ENCODE peak calls at places on chromosomes 3 and 15, in four cellular contexts. U is K562, M is IMR-90, E is HepG2. Z is an unnamed sample.

GRCh38 chr15:90008607-90009006 is 7.5 kb downstream of the ZNF710 start:
- DNase-seq in U (no peak), M (no peak), E (no peak), Z (no peak)

GRCh38 chr3:114444216-114444615 is 150.4 kb downstream of the TIGIT start:
- DNase-seq in U (no peak), M (no peak), E (no peak), Z (no peak)

GRCh38 chr3:172461530-172462138 is 13.4 kb upstream of the GHSR start:
- DNase-seq in U (peak; percentile 48), M (peak; percentile 10), E (peak; percentile 34), Z (peak; percentile 43)

GRCh38 chr3:124329723-124330122 is 337.8 kb upstream of the ROPN1 start:
- DNase-seq in U (no peak), M (no peak), E (no peak), Z (no peak)

GRCh38 chr3:159178209-159178897 is 376.5 kb downstream of the MFSD1 start:
- DNase-seq in U (no peak), M (no peak), E (no peak), Z (no peak)

GRCh38 chr3:64627042-64627441 is 60.8 kb downstream of the ADAMTS9 start:
- DNase-seq in U (no peak), M (no peak), E (no peak), Z (no peak)

GRCh38 chr3:179286331-179286730 is 35.4 kb upstream of the KCNMB3 start:
- DNase-seq in U (no peak), M (no peak), E (no peak), Z (no peak)

GRCh38 chr3:8903191-8903590 is 60.1 kb downstream of the RAD18 start:
- DNase-seq in U (no peak), M (peak; percentile 55), E (no peak), Z (no peak)

GRCh38 chr15:38490231-38490630 is 36.3 kb downstream of the FAM98B start:
- DNase-seq in U (no peak), M (peak; percentile 87), E (no peak), Z (no peak)

GRCh38 chr15:66043264-66043663 is 174.0 kb downstream of the RAB11A start:
- DNase-seq in U (no peak), M (no peak), E (peak; percentile 65), Z (no peak)

GRCh38 chr15:90871097-90871715 is 2.8 kb downstream of the FURIN start:
- DNase-seq in U (peak; percentile 68), M (no peak), E (no peak), Z (no peak)

GRCh38 chr3:133573629-133574194 is at the start of gene CDV3:
- DNase-seq in U (peak; percentile 63), M (no peak), E (no peak), Z (no peak)

GRCh38 chr3:133573054-133573628 is 345 bp upstream of the CDV3 start:
- DNase-seq in U (peak; percentile 81), M (peak; percentile 100), E (peak; percentile 99), Z (peak; percentile 74)

GRCh38 chr3:133570937-133571320 is 2.6 kb upstream of the CDV3 start:
- DNase-seq in U (no peak), M (peak; percentile 34), E (no peak), Z (no peak)

GRCh38 chr3:133574260-133574881 is 885 bp downstream of the CDV3 start:
- DNase-seq in U (peak; percentile 66), M (peak; percentile 80), E (peak; percentile 44), Z (peak; percentile 39)

GRCh38 chr3:133572158-133573053 is 1.1 kb upstream of the CDV3 start:
- DNase-seq in U (no peak), M (peak; percentile 53), E (no peak), Z (no peak)
- TF ChIP-seq MAZ in U (no peak), M (no peak), E (no peak), Z (no peak)

GRCh38 chr3:2218826-2219225 is 120.2 kb downstream of the CNTN4 start:
- DNase-seq in U (no peak), M (no peak), E (no peak), Z (no peak)
- TF ChIP-seq MAZ in U (no peak), M (no peak), E (no peak), Z (no peak)

GRCh38 chr15:78565097-78565950 is at the start of gene CHRNA5:
- DNase-seq in U (peak; percentile 93), M (peak; percentile 66), E (peak; percentile 75), Z (peak; percentile 94)
- TF ChIP-seq MAZ in U (peak; percentile 54), M (no peak), E (no peak), Z (no peak)

GRCh38 chr3:80017369-80017768 is 249.6 kb upstream of the ROBO1 start:
- DNase-seq in U (no peak), M (no peak), E (no peak), Z (no peak)

GRCh38 chr3:80010021-80010420 is 242.2 kb upstream of the ROBO1 start:
- DNase-seq in U (no peak), M (no peak), E (no peak), Z (no peak)

GRCh38 chr3:80018375-80018774 is 250.6 kb upstream of the ROBO1 start:
- DNase-seq in U (no peak), M (no peak), E (no peak), Z (no peak)

DNA sequence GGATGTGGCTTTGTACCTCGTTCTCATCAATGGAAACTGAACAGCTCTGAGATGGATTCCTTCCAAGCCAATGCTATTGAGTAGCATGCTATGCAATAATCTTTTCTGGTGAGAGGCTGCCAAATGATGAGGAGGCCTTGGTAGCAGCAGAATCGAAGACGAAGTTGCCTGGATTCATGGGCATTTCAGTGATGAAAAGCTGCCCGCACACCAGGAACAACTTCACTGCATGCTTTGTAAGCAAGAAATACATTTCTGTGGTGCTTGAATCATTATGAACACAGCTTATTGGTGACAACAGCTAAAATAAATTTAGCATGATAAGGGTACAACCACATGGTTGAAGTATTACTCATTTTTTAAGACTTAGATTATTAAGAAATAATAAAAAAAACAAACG is 246.8 kb upstream of the ROBO1 start:
- DNase-seq in U (no peak), M (no peak), E (no peak), Z (no peak)
- TF ChIP-seq MAZ in U (no peak), M (no peak), E (no peak), Z (no peak)

DNA sequence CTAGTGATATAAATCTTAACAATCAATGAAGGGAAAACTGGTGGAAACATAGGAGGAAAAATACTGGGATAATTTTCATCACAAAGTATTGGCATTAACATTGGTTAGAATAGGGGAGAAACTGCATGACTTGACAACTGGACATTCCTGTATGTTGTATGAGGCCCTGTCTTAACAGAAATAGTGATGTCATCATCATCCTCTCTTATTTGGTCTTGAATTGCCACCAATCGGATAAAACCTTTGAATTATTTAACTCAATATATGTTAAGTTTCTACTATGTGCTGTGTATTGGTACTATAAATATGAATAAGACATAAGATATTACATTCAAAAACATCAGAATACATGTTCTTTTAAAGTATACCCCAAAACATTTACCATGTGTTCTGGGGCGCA is 130.1 kb upstream of the CCDC54 start:
- DNase-seq in U (no peak), M (no peak), E (no peak), Z (no peak)
- TF ChIP-seq MAZ in U (no peak), M (no peak), E (no peak), Z (no peak)

GRCh38 chr3:4739289-4740236 is 239.7 kb upstream of the BHLHE40 start:
- DNase-seq in U (peak; percentile 35), M (no peak), E (no peak), Z (no peak)
- TF ChIP-seq MAZ in U (peak; percentile 77), M (no peak), E (no peak), Z (no peak)

GRCh38 chr3:46659285-46659684 is 34.2 kb downstream of the ALS2CL start:
- DNase-seq in U (peak; percentile 6), M (no peak), E (no peak), Z (no peak)
- TF ChIP-seq MAZ in U (no peak), M (no peak), E (no peak), Z (no peak)

DNA sequence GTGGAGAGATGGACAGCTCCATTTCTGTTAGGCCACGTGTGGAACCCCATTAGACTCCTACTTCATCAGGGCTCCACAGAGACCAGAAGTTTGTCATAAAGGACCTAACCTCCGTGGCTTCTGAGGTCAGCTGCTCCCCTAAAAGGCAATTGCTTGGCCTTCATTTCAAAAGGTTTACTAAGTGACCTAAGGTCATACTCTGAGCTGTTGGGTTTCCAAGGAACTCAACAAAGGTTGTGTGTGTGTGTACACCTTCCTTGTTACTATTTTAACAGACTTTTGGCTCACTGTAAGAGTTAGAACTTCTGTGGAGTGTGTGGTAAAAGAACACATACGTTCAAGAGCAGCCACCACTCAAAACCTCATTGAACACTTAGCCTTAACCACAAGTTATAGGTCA is 73.9 kb downstream of the SEC22A start:
- DNase-seq in U (no peak), M (no peak), E (no peak), Z (no peak)
- TF ChIP-seq MAZ in U (no peak), M (no peak), E (no peak), Z (no peak)

Z was measured in A549.